ENCODE peak calls at places on chromosomes 12 and 14, in six cellular contexts. F is OCI-M1, M is NCI-H82, E is WTC11, G is substantia nigra, V is HT1080. Q is an unnamed sample.

GRCh38 chr12:12734054-12734453 is 16.9 kb downstream of the CDKN1B start:
- DNase-seq in F (no peak), V (no peak), M (no peak), E (no peak), G (no peak), Q (no peak)

GRCh38 chr12:122903704-122904034 is 7.7 kb upstream of the VPS37B start:
- DNase-seq in G (no peak), M (no peak), E (no peak), F (no peak), V (no peak), Q (no peak)

GRCh38 chr12:15987696-15988095 is 76.6 kb downstream of the DERA start:
- DNase-seq in M (no peak), F (no peak), V (no peak), E (no peak), G (peak), Q (no peak)

GRCh38 chr14:41167040-41167439 is 439.6 kb upstream of the LRFN5 start:
- DNase-seq in M (no peak), G (no peak), E (no peak), F (no peak), V (no peak), Q (no peak)

GRCh38 chr12:124188561-124189405 is 106.1 kb upstream of the RFLNA start:
- DNase-seq in M (peak), F (no peak), V (no peak), G (no peak), E (no peak), Q (no peak)

GRCh38 chr12:52645982-52646381 is 6.0 kb downstream of the KRT2 start:
- DNase-seq in F (peak), G (no peak), M (no peak), V (no peak), E (no peak), Q (no peak)

GRCh38 chr12:80472912-80473500 is 29.0 kb downstream of the PTPRQ start:
- DNase-seq in M (peak), F (peak), V (peak), G (no peak), E (peak), Q (peak)

GRCh38 chr12:62899568-62900390 is 35.2 kb downstream of the PPM1H start:
- DNase-seq in G (no peak), F (no peak), M (no peak), V (no peak), E (no peak), Q (no peak)

GRCh38 chr14:103108749-103109207 is 14.3 kb downstream of the EXOC3L4 start:
- DNase-seq in V (peak), E (no peak), F (no peak), G (no peak), M (peak), Q (no peak)

GRCh38 chr12:39145175-39145999 is 240.0 kb upstream of the CPNE8 start:
- DNase-seq in G (peak), F (peak), E (peak), M (no peak), V (no peak), Q (no peak)

GRCh38 chr12:1348606-1349005 is 245.8 kb downstream of the FBXL14 start:
- DNase-seq in V (peak), M (no peak), G (no peak), E (no peak), F (no peak), Q (no peak)

GRCh38 chr14:96567289-96567899 is 65.2 kb downstream of the PAPOLA start:
- DNase-seq in E (no peak), F (peak), M (peak), V (peak), G (no peak), Q (peak)

GRCh38 chr12:116164263-116164817 is 113.2 kb downstream of the MED13L start:
- DNase-seq in G (no peak), V (no peak), F (peak), M (peak), E (no peak), Q (no peak)

GRCh38 chr12:97960741-97961608 is 498.4 kb downstream of the RMST start:
- DNase-seq in E (peak), V (peak), G (no peak), F (peak), M (peak), Q (no peak)

GRCh38 chr12:4830568-4830967 is 79.1 kb upstream of the KCNA1 start:
- DNase-seq in E (no peak), M (no peak), V (no peak), F (no peak), G (no peak), Q (no peak)

GRCh38 chr12:573226-573625 is 90.0 kb downstream of the NINJ2 start:
- DNase-seq in F (no peak), G (no peak), M (no peak), E (no peak), V (no peak), Q (no peak)

GRCh38 chr12:111063296-111064026 is 143.1 kb upstream of the MYL2 start:
- DNase-seq in F (no peak), G (no peak), E (no peak), M (no peak), V (peak), Q (no peak)

Q was measured in stromal cell of bone marrow.